ENCODE peak calls at places on chromosomes 16 and 17, in six cellular contexts. V, F, L, U, W and B are unnamed samples.

GRCh38 chr17:80704381-80704819 is 159.8 kb downstream of the RPTOR start:
- DNase-seq in F (no peak), V (no peak), L (no peak), U (no peak), W (no peak), B (no peak)

GRCh38 chr16:75304521-75305363 is 53.3 kb upstream of the BCAR1 start:
- DNase-seq in F (no peak), W (peak; percentile 75), U (no peak), V (no peak), L (peak; percentile 67), B (no peak)

GRCh38 chr16:81581107-81581506 is 136.5 kb downstream of the CMIP start:
- DNase-seq in V (no peak), W (no peak), L (no peak), U (no peak), F (no peak), B (no peak)

GRCh38 chr16:73019456-73020362 is 28.2 kb downstream of the ZFHX3 start:
- DNase-seq in W (peak; percentile 7), V (no peak), F (no peak), L (no peak), U (no peak), B (no peak)

GRCh38 chr16:67884-68789 is 4.3 kb downstream of the RHBDF1 start:
- DNase-seq in U (no peak), F (no peak), W (no peak), L (no peak), V (no peak), B (no peak)

GRCh38 chr17:20998571-20999043 is 44.2 kb downstream of the USP22 start:
- DNase-seq in U (no peak), F (no peak), V (no peak), L (no peak), W (no peak), B (no peak)

GRCh38 chr17:19940722-19941464 is 36.7 kb downstream of the AKAP10 start:
- DNase-seq in W (no peak), V (no peak), F (no peak), L (peak; percentile 40), U (no peak), B (no peak)

GRCh38 chr16:3509470-3509928 is 8.7 kb downstream of the CLUAP1 start:
- DNase-seq in F (peak; percentile 84), L (no peak), U (no peak), W (peak; percentile 12), V (no peak), B (peak; percentile 60)

GRCh38 chr17:75642221-75643032 is 9.2 kb downstream of the SMIM5 start:
- DNase-seq in V (no peak), L (no peak), F (no peak), U (no peak), W (peak; percentile 78), B (no peak)

GRCh38 chr17:33974276-33974675 is 280.8 kb upstream of the CCL2 start:
- DNase-seq in V (no peak), W (no peak), U (no peak), L (no peak), F (no peak), B (no peak)

GRCh38 chr16:30051518-30051917 is 14.0 kb upstream of the ALDOA start:
- DNase-seq in U (no peak), F (no peak), V (no peak), W (no peak), L (no peak), B (no peak)

GRCh38 chr17:57090560-57091185 is 5.6 kb downstream of the AKAP1 start:
- DNase-seq in F (no peak), W (no peak), V (no peak), L (no peak), U (no peak), B (no peak)

GRCh38 chr16:4200000-4200780 is 41.7 kb downstream of the SRL start:
- DNase-seq in W (peak; percentile 79), L (peak; percentile 50), U (peak; percentile 86), F (no peak), V (peak; percentile 74), B (peak; percentile 37)

GRCh38 chr17:61413654-61414133 is 14.1 kb downstream of the TBX2 start:
- DNase-seq in W (no peak), F (no peak), U (peak; percentile 30), V (peak; percentile 20), L (no peak), B (no peak)

GRCh38 chr17:62718420-62718819 is 89.7 kb downstream of the MARCHF10 start:
- DNase-seq in W (no peak), L (no peak), V (no peak), U (no peak), F (no peak), B (no peak)

GRCh38 chr16:62254847-62255246 is 218.6 kb upstream of the CDH8 start:
- DNase-seq in L (no peak), U (peak; percentile 58), F (no peak), W (no peak), V (no peak), B (no peak)

GRCh38 chr17:66548158-66548557 is 245.7 kb downstream of the PRKCA start:
- DNase-seq in U (no peak), F (no peak), W (no peak), L (peak; percentile 23), V (no peak), B (no peak)

GRCh38 chr16:74570412-74571301 is 36.3 kb downstream of the GLG1 start:
- DNase-seq in F (no peak), L (peak; percentile 90), U (no peak), W (no peak), V (no peak), B (no peak)

GRCh38 chr17:21375757-21376584 is at the start of gene KCNJ12:
- DNase-seq in W (peak; percentile 12), U (peak; percentile 79), V (no peak), L (no peak), F (no peak), B (no peak)

GRCh38 chr16:13351651-13352217 is 450.3 kb downstream of the SHISA9 start:
- DNase-seq in W (no peak), L (no peak), F (no peak), U (no peak), V (no peak), B (no peak)

GRCh38 chr17:16243385-16243784 is 26.4 kb downstream of the PIGL start:
- DNase-seq in W (no peak), V (no peak), F (no peak), L (no peak), U (no peak), B (no peak)

GRCh38 chr17:57356153-57356721 is 99.9 kb downstream of the MSI2 start:
- DNase-seq in F (no peak), V (no peak), L (no peak), U (no peak), W (no peak), B (no peak)

GRCh38 chr16:68375801-68376536 is 65.2 kb downstream of the PRMT7 start:
- DNase-seq in W (no peak), V (no peak), L (no peak), U (no peak), F (no peak), B (no peak)

GRCh38 chr16:72173997-72174396 is 2.0 kb upstream of the PMFBP1 start:
- DNase-seq in F (no peak), W (no peak), U (no peak), V (no peak), L (no peak), B (no peak)

GRCh38 chr17:35185849-35186248 is 8.3 kb downstream of the SLC35G3 start:
- DNase-seq in U (no peak), V (no peak), L (no peak), W (no peak), F (peak; percentile 25), B (no peak)

GRCh38 chr16:82329070-82329469 is 159.0 kb upstream of the MPHOSPH6 start:
- DNase-seq in L (no peak), V (no peak), F (no peak), W (no peak), U (no peak), B (no peak)

GRCh38 chr17:3796822-3797170 is 4.2 kb downstream of the ITGAE start:
- DNase-seq in V (no peak), L (no peak), W (no peak), U (no peak), F (no peak), B (no peak)

GRCh38 chr16:87160752-87161337 is 156.3 kb downstream of the C16orf95 start:
- DNase-seq in W (no peak), L (no peak), V (no peak), U (no peak), F (no peak), B (no peak)

GRCh38 chr17:39737761-39738567 is at the start of gene GRB7:
- DNase-seq in F (no peak), V (peak; percentile 83), W (peak; percentile 42), L (peak; percentile 56), U (peak; percentile 33), B (no peak)

DNA sequence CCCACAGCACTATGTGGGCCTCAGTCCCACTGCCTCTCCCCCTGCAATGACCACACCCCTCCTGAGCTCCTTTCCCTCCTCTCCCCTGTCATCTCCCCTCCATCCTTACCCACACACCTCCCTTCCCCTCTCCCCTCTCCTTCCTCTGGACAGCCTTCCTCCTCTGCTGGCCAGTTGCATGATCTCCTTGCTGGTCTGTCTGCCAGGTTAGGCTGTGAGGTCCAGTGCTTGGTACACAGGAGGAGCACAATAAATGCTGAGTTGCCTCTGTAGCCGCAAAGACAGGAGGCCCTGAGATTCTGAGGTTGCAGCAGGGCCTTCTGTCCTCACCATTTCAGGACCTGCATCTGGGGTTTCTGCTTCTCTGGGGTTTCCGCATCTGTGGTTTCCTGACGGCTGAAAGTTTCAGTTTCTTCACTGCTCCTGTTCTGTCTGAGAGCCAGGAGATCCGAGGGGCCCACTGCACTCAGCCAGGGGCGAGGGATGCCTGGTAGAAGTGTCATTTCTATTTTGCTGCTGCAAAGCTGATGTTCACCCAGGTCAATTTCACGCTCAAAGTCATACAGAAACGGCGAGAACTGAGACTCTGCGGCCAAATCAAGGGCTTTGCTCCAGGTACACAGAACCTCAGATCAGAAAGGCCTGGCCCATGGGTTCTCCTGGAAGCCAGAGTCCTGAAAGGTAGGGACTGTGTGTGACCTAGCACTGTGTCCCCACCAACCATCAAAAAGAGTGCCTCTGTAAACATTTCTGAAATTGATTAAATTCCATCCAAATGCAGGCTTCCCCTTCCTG is 4.6 kb upstream of the SLC12A3 start:
- DNase-seq in W (no peak), L (peak; percentile 67), F (peak; percentile 75), V (no peak), U (no peak), B (no peak)
- H3K4me3 ChIP-seq in W (no peak overlapping the region), L (peak overlapping the region; percentile 33), F (peak overlapping the region; percentile 13), V (no peak overlapping the region), U (no peak overlapping the region), B (no peak overlapping the region)

DNA sequence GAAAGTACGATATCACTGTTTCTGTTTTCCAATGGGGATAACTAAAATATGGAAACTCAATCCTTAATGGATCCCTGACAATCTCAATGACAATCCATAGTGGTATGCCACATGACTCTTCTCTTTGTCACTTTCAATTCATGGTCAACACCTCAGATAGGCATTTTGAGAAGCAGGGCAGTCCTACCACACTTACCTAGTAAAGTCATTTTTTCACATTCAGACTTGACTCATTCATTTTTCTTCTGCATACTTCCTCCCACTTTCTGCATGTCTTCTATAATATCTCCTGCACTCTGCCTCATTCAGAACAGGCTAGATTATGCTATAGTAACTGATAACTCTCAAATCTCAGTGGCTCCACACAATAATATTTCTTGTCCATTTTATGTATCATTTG is 117.5 kb downstream of the FTO start:
- DNase-seq in L (no peak), W (no peak), U (no peak), V (no peak), F (no peak), B (no peak)
- H3K27me3 ChIP-seq in L (no peaks in the 10 kb centered on the region), W (no peaks in the 10 kb centered on the region), U (no peaks in the 10 kb centered on the region), V (no peaks in the 10 kb centered on the region), F (no peaks in the 10 kb centered on the region), B (no peaks in the 10 kb centered on the region)

GRCh38 chr17:73481672-73482071 is 162.6 kb downstream of the SDK2 start:
- DNase-seq in V (no peak), U (no peak), F (no peak), W (no peak), L (no peak), B (no peak)
- TF ChIP-seq GABPA in V (no peak), U (no peak), F (no peak), W (no peak), L (no peak), B (no peak)

GRCh38 chr17:17684901-17685774 is 3.9 kb downstream of the RAI1 start:
- DNase-seq in L (no peak), U (peak; percentile 34), W (no peak), V (no peak), F (no peak), B (no peak)
- H3K4me3 ChIP-seq in L (no peak overlapping the region), U (no peak overlapping the region), W (no peak overlapping the region), V (no peak overlapping the region), F (peak overlapping the region; percentile 53), B (no peak overlapping the region)